ENCODE peak calls at places on chromosomes 6 and 20, in four cellular contexts. L is K562, M is H1, P is GM12878. W is an unnamed sample.

GRCh38 chr6:154488802-154489437 is 21.6 kb downstream of the CNKSR3 start:
- DNase-seq in L (no peak), M (no peak), P (no peak), W (peak; percentile 44)

GRCh38 chr20:64254571-64255360 is 782 bp upstream of the PCMTD2 start:
- DNase-seq in L (no peak), M (no peak), P (no peak), W (no peak)

GRCh38 chr6:73790572-73790971 is 94.6 kb downstream of the CD109 start:
- DNase-seq in L (no peak), M (no peak), P (no peak), W (no peak)

GRCh38 chr20:32252189-32252588 is 25.3 kb upstream of the KIF3B start:
- DNase-seq in L (no peak), M (no peak), P (no peak), W (no peak)

GRCh38 chr6:116536216-116536621 is 9.3 kb downstream of the TRAPPC3L start:
- DNase-seq in L (peak; percentile 45), M (no peak), P (no peak), W (peak; percentile 64)

GRCh38 chr6:70108230-70108629 is 194.7 kb downstream of the COL9A1 start:
- DNase-seq in L (peak; percentile 34), M (no peak), P (peak; percentile 21), W (peak; percentile 10)

GRCh38 chr6:25311251-25311910 is 32.2 kb downstream of the CARMIL1 start:
- DNase-seq in L (no peak), M (no peak), P (no peak), W (peak; percentile 60)

GRCh38 chr20:57951549-57951948 is 241.7 kb upstream of the PMEPA1 start:
- DNase-seq in L (no peak), M (no peak), P (no peak), W (no peak)

GRCh38 chr6:31568537-31568961 is 3.5 kb upstream of the LTA start:
- DNase-seq in L (no peak), M (no peak), P (peak; percentile 94), W (no peak)

GRCh38 chr6:111951439-111952140 is 78.3 kb upstream of the FYN start:
- DNase-seq in L (no peak), M (no peak), P (no peak), W (no peak)

GRCh38 chr6:73942581-73942980 is 246.6 kb downstream of the CD109 start:
- DNase-seq in L (no peak), M (peak; percentile 21), P (no peak), W (peak; percentile 59)

DNA sequence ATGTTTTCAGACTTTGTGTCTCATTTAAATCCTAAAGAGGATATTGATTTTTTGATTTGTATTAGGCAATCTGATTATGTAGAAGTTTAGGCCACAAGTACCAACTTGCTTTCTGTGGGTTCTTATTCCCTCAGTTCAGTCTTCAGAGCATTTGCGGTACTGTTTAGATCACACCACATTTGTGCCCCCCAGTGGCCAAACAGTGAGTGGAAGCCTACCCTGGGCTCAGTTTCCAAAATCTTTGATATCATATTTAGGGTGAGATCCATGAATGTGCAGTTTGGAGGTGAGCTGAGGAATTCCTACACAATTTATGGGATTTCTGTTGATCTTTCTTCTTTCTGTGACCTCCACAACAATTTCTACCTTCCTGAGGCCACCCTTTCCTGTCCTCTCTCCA is 92.3 kb upstream of the FUT9 start:
- DNase-seq in L (peak; percentile 15), M (no peak), P (no peak), W (peak; percentile 7)
- TF ChIP-seq SRF in L (no peak), M (no peak), P (no peak), W (no peak)

DNA sequence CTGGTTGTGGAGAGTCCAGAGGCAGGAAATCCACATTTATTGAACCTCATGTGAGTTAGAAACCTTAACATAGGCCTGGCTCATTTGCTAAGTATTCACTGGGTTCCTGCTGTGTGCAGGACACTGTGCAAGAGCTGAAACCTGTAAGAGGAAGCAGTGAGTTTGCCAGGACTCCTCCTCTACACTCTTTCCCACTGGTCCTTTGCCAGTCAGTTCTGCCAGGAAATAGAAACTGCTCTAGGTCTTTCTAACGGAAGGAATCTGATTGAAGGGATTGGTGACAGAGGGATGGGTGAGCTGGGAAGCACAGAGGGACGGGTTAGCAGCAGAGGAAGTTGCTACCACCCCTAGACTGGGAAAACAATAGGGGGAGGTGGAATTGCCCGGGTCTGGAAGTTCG is 234.2 kb upstream of the ECI2 start:
- DNase-seq in L (no peak), M (no peak), P (no peak), W (no peak)
- TF ChIP-seq EGR1 in L (no peak), M (no peak), P (no peak), W (no peak)

DNA sequence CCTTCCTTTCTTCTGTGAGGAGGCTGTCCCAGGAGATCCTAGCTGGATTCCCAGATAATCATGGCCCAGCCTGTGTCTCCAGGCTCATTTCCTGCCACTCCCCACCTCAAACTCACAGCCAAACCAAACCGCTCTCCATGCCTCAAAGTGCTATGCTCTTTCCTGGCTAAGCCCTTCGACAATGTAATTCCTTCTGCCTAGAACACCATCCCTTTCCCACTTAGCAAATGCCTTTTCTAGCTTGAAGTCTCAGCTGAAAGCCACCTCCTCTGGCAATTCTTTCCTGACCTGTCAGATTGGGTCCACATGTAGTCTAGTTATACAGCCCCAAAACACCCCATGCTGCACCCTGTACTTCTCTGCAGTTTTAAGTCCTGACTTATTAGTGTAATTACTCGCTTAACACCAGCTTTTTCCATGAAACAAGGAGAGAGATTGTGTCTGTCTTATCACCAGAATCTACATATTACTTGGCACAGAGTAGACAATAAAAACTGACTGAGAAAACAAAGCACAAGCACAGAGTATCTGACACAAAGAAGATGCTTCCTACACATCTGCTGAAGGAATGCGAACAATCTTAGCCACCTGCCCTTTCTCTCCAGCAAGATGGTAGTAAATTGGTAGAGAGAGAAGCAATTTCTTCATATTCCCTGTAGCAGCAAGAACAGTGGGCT is 5.4 kb downstream of the TRIM26 start:
- DNase-seq in L (no peak), M (no peak), P (no peak), W (no peak)
- TF ChIP-seq SRF in L (no peak), M (no peak), P (no peak), W (no peak)

GRCh38 chr20:61998343-61999121 is 67.1 kb downstream of the TAF4 start:
- DNase-seq in L (no peak), M (no peak), P (no peak), W (no peak)
- TF ChIP-seq EGR1 in L (no peak), M (no peak), P (no peak), W (no peak)

GRCh38 chr6:107419747-107420146 is 39.6 kb downstream of the PDSS2 start:
- DNase-seq in L (no peak), M (no peak), P (no peak), W (no peak)

GRCh38 chr6:107421696-107422256 is 37.6 kb downstream of the PDSS2 start:
- DNase-seq in L (no peak), M (no peak), P (no peak), W (no peak)

GRCh38 chr6:107414246-107414645 is 45.1 kb downstream of the PDSS2 start:
- DNase-seq in L (no peak), M (no peak), P (no peak), W (no peak)

GRCh38 chr6:107416179-107416578 is 43.2 kb downstream of the PDSS2 start:
- DNase-seq in L (no peak), M (no peak), P (no peak), W (no peak)

GRCh38 chr6:107418118-107418517 is 41.2 kb downstream of the PDSS2 start:
- DNase-seq in L (no peak), M (no peak), P (no peak), W (no peak)
- TF ChIP-seq SRF in L (no peak), M (no peak), P (no peak), W (no peak)

GRCh38 chr6:148974351-148974750 is 227.5 kb downstream of the UST start:
- DNase-seq in L (no peak), M (no peak), P (no peak), W (no peak)

GRCh38 chr6:148972481-148972880 is 225.7 kb downstream of the UST start:
- DNase-seq in L (peak; percentile 38), M (peak; percentile 84), P (no peak), W (peak; percentile 46)

GRCh38 chr6:148969679-148970078 is 222.8 kb downstream of the UST start:
- DNase-seq in L (no peak), M (no peak), P (no peak), W (no peak)

GRCh38 chr6:148971027-148971927 is 224.4 kb downstream of the UST start:
- DNase-seq in L (no peak), M (no peak), P (no peak), W (no peak)

DNA sequence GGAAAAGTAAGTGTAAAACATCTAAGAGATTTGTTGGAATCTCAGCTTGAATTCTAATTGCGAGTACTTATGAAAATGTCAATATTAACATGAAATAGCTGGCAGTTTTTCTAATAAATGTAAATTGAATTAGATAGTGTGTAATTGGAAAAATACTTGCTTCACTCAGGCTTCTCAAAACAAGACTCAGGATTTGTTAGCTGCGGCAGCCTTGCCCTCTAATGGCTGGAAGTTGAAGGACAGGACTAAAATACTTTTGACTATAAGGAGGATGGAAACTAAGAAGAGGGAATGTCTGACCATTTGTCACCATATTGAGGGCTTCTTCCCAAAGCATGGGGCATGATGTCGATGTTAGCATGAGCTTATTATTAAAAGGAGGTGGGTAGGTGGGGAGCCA is 227.0 kb downstream of the UST start:
- DNase-seq in L (no peak), M (no peak), P (no peak), W (peak; percentile 21)
- TF ChIP-seq EGR1 in L (no peak), M (no peak), P (no peak), W (no peak)

DNA sequence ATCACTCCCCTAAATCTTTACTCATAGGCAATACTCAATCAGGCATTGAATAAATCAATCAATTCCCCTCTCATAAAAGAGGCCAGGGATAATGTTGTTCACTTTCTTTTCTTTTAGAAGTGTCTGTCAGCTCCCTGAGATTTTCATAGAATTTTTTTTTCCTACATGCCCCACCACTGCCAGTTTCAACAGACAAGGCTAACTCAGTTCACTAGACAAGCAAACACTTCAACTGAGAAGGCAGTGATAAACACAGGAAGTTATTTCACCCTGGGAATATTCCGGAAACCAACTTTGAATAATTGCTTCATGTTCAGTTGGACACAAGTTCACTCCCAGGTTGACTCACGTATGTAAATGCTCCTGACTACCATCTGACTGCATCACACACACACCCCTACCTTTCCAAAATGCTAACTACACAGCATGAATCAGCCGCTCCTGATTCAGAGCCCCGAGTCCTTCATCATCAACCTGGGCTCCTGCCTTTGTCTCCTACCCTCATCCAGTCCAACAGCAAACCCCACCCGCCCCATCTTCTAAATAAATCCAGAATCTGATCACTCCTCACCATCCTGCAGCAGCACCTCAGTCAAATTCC is 143.9 kb downstream of the BCAS1 start:
- DNase-seq in L (no peak), M (no peak), P (peak; percentile 99), W (no peak)
- TF ChIP-seq SRF in L (no peak), M (no peak), P (no peak), W (no peak)

GRCh38 chr20:1764136-1765033 is 106.8 kb upstream of the SIRPG start:
- DNase-seq in L (peak; percentile 39), M (peak; percentile 69), P (peak; percentile 57), W (peak; percentile 78)

GRCh38 chr20:1773816-1774215 is 116.2 kb upstream of the SIRPG start:
- DNase-seq in L (no peak), M (no peak), P (no peak), W (no peak)

GRCh38 chr20:1774479-1774878 is 116.9 kb upstream of the SIRPG start:
- DNase-seq in L (no peak), M (no peak), P (no peak), W (no peak)

GRCh38 chr20:1775117-1775516 is 117.5 kb upstream of the SIRPG start:
- DNase-seq in L (no peak), M (no peak), P (no peak), W (no peak)

GRCh38 chr20:1769491-1769890 is 111.9 kb upstream of the SIRPG start:
- DNase-seq in L (no peak), M (no peak), P (no peak), W (no peak)
- TF ChIP-seq EGR1 in L (no peak), M (no peak), P (no peak), W (no peak)

GRCh38 chr6:11207199-11207968 is 25.1 kb downstream of the NEDD9 start:
- DNase-seq in L (no peak), M (no peak), P (no peak), W (peak; percentile 39)
- TF ChIP-seq SRF in L (no peak), M (no peak), P (no peak), W (no peak)

W was measured in HCT116.